ENCODE peak calls at places on chromosomes 7 and 10, in seven cellular contexts. I, Y, A, C, M, J and G are unnamed samples.
A peak's percentile ranks its signal among the peaks of the same experiment; 100 is the strongest.

GRCh38 chr10:12531305-12531738 is 182.0 kb downstream of the CAMK1D start:
- DNase-seq in I (peak; percentile 15), Y (no peak), A (no peak), C (no peak), M (peak; percentile 59), J (no peak), G (no peak)

GRCh38 chr7:34655384-34655783 is 2.6 kb upstream of the NPSR1 start:
- DNase-seq in I (no peak), Y (no peak), A (no peak), C (no peak), M (no peak), J (no peak), G (no peak)

GRCh38 chr10:14371616-14372015 is 40.9 kb upstream of the FRMD4A start:
- DNase-seq in I (no peak), Y (no peak), A (no peak), C (no peak), M (no peak), J (no peak), G (no peak)

GRCh38 chr10:112793197-112793921 is 156.7 kb upstream of the TCF7L2 start:
- DNase-seq in I (peak; percentile 50), Y (no peak), A (no peak), C (no peak), M (no peak), J (no peak), G (no peak)

GRCh38 chr10:97575101-97575668 is 2.6 kb downstream of the ANKRD2 start:
- DNase-seq in I (no peak), Y (no peak), A (no peak), C (no peak), M (no peak), J (no peak), G (peak; percentile 55)

GRCh38 chr10:61992683-61993629 is 91.5 kb downstream of the ARID5B start:
- DNase-seq in I (peak; percentile 98), Y (no peak), A (no peak), C (peak; percentile 87), M (peak; percentile 36), J (no peak), G (no peak)

GRCh38 chr10:13684813-13685511 is 98.2 kb downstream of the PRPF18 start:
- DNase-seq in I (peak; percentile 50), Y (no peak), A (no peak), C (no peak), M (no peak), J (no peak), G (no peak)

GRCh38 chr10:50512743-50513416 is 110.9 kb downstream of the SGMS1 start:
- DNase-seq in I (no peak), Y (no peak), A (no peak), C (no peak), M (no peak), J (peak; percentile 47), G (no peak)

GRCh38 chr7:55006499-55006898 is 12.3 kb upstream of the EGFR start:
- DNase-seq in I (no peak), Y (no peak), A (no peak), C (no peak), M (no peak), J (no peak), G (no peak)

GRCh38 chr7:74290999-74291441 is 1.8 kb downstream of the CLIP2 start:
- DNase-seq in I (no peak), Y (no peak), A (no peak), C (no peak), M (no peak), J (no peak), G (no peak)

GRCh38 chr7:36962367-36962766 is 238.1 kb upstream of the AOAH start:
- DNase-seq in I (no peak), Y (no peak), A (no peak), C (no peak), M (no peak), J (no peak), G (no peak)

GRCh38 chr10:42367532-42368230 is 270.7 kb downstream of the ZNF33B start:
- DNase-seq in I (peak; percentile 96), Y (no peak), A (peak; percentile 97), C (no peak), M (peak; percentile 70), J (no peak), G (no peak)

GRCh38 chr7:23893942-23894890 is 184.2 kb downstream of the STK31 start:
- DNase-seq in I (peak; percentile 53), Y (peak; percentile 8), A (no peak), C (no peak), M (no peak), J (no peak), G (no peak)

GRCh38 chr10:110017940-110018339 is 10.2 kb downstream of the ADD3 start:
- DNase-seq in I (no peak), Y (no peak), A (no peak), C (no peak), M (no peak), J (no peak), G (no peak)

GRCh38 chr10:82981137-82981723 is 1106.2 kb downstream of the NRG3 start:
- DNase-seq in I (peak; percentile 72), Y (no peak), A (no peak), C (no peak), M (no peak), J (no peak), G (no peak)

GRCh38 chr7:153152786-153153185 is 393.2 kb downstream of the ACTR3B start:
- DNase-seq in I (no peak), Y (no peak), A (no peak), C (no peak), M (no peak), J (no peak), G (no peak)

GRCh38 chr7:128170461-128170860 is 70.6 kb upstream of the LEP start:
- DNase-seq in I (no peak), Y (no peak), A (no peak), C (no peak), M (no peak), J (no peak), G (no peak)

GRCh38 chr7:36165059-36165458 is 12.0 kb downstream of the EEPD1 start:
- DNase-seq in I (peak; percentile 33), Y (no peak), A (no peak), C (no peak), M (no peak), J (no peak), G (no peak)

GRCh38 chr7:69871213-69871885 is 273.1 kb downstream of the AUTS2 start:
- DNase-seq in I (peak; percentile 86), Y (no peak), A (no peak), C (no peak), M (no peak), J (no peak), G (no peak)

DNA sequence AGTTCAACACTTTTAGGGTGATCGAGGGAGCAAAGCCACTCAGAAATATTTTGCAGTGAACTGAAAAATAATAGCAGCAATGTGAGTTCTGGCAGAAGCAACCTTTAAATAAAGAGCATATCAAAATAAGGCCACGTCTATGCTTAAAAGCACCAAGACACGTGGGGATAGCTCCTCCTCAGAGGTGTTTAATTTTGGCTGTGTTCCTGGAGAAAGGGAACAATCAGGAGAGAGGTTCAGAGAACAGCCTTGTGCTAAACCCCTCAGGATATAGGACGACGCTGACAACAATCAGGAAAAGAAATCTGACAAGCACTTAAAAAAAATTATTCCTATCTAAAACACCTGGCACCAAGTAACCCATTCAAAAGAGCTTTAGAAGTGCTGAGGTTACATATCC is 471.9 kb upstream of the CELF2 start:
- DNase-seq in I (no peak), Y (no peak), A (no peak), C (no peak), M (no peak), J (no peak), G (no peak)
- TF ChIP-seq CTCF in I (no peak), Y (no peak), A (no peak), C (no peak), M (no peak), J (no peak), G (no peak)

GRCh38 chr7:22355620-22356009 is 1.3 kb downstream of the RAPGEF5 start:
- DNase-seq in I (no peak), Y (no peak), A (no peak), C (no peak), M (no peak), J (no peak), G (no peak)
- TF ChIP-seq CTCF in I (no peak), Y (no peak), A (no peak), C (no peak), M (no peak), J (no peak), G (no peak)

DNA sequence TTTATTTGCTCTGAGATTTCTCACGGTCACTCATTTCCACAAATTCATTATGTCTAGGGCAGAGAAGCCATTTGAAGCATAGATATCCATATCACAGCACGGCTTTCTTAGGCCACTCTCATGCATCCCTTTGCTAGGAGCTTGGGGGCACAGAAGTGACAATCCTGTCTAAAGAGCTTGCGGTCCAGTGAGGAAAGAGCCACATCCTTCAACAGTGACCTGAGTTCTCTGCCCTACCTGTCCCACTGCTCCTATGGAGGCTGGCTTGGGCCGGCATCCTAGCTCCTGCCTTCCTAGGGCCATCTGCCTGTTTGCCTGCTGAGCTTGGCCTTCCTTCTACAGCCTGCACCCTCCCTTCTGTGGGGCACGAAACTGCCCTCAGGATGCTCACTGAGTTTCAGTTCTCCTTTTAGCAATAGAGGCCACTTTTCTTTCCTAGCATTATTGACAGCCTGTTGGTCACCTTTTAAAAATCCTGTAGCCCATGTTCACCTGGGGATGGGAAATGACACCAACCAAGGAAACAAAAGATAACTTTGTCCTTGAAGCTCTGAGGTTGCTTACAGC is 212.1 kb upstream of the GRB10 start:
- DNase-seq in I (no peak), Y (no peak), A (no peak), C (no peak), M (no peak), J (no peak), G (no peak)
- TF ChIP-seq CTCF in I (no peak), Y (no peak), A (no peak), C (no peak), M (no peak), J (no peak), G (no peak)

GRCh38 chr7:42068554-42069280 is 168.3 kb downstream of the GLI3 start:
- DNase-seq in I (no peak), Y (peak; percentile 47), A (no peak), C (no peak), M (no peak), J (no peak), G (no peak)
- TF ChIP-seq CTCF in I (no peak), Y (no peak), A (no peak), C (no peak), M (no peak), J (no peak), G (no peak)

DNA sequence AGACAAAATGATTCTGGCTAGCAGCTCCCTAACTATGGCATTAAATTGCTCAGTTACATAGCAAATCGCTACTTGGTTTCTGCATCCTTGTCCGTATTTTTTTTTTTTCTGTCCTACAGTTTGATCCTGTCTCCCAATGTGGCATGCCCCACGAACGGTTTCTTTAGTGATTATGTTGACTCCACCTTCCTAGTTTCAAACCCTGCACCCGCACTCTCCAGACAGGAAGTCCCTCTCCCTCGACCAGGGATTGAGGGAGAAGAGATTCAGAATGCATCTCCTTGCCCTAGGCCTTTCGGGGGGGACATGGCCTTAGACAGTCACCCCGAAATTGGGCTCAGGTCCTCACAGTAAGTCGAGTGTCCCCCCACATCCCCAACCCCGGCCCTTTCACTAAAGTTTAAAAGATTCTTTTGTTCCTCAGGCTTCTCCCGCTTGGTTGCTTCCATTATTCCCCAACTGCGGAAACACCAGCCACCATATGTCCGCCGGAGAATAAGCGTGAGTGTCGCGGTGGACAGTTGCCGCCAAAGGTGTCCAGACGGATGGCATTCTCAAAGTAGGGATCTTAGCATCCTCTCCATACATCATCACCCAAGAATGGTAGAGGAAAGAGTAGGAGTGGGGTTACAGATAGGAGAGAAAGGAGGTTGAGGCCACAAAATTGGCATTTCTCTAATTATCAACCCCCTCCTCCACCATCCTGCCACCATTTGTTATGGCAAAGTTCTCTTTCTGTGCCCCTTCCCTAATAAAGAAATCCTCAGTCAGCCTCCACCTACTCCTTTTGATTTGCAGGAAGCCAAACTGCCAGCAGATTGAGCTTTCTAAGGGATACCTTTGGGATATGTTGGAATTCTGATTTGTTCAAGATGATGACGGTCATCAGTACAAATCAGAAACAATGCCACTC is 7.4 kb downstream of the EVX1 start:
- DNase-seq in I (no peak), Y (no peak), A (no peak), C (no peak), M (no peak), J (no peak), G (no peak)
- TF ChIP-seq CTCF in I (no peak), Y (no peak), A (no peak), C (no peak), M (no peak), J (no peak), G (no peak)